ENCODE peak calls at places on chromosomes 6 and 20, in six cellular contexts. U is psoas muscle, X is breast epithelium, N is H9, D is choroid plexus epithelial cell, E is activated B cell treated with CpG ODN at 0.5 μM for 24 hours. V is an unnamed sample.

GRCh38 chr20:16125810-16126209 is 447.4 kb downstream of the KIF16B start:
- DNase-seq in U (no peak), X (no peak), N (no peak), D (no peak), E (no peak), V (no peak)

GRCh38 chr6:108200631-108201030 is 34.8 kb downstream of the NR2E1 start:
- DNase-seq in U (no peak), X (no peak), N (no peak), D (peak), E (no peak), V (no peak)

GRCh38 chr6:169661357-169661756 is 40.5 kb downstream of the WDR27 start:
- DNase-seq in U (no peak), X (no peak), N (no peak), D (no peak), E (no peak), V (no peak)

GRCh38 chr6:40774932-40775331 is 187.8 kb upstream of the LRFN2 start:
- DNase-seq in U (no peak), X (no peak), N (no peak), D (peak), E (no peak), V (no peak)

GRCh38 chr6:98039443-98039842 is 756.4 kb upstream of the MMS22L start:
- DNase-seq in U (no peak), X (no peak), N (peak), D (no peak), E (no peak), V (no peak)

GRCh38 chr20:6533828-6534388 is 233.6 kb upstream of the BMP2 start:
- DNase-seq in U (no peak), X (no peak), N (no peak), D (peak), E (no peak), V (no peak)

GRCh38 chr20:62661647-62662046 is 19.3 kb downstream of the SLCO4A1 start:
- DNase-seq in U (no peak), X (no peak), N (no peak), D (no peak), E (no peak), V (no peak)

GRCh38 chr20:36614781-36615557 is 9.4 kb downstream of the RAB5IF start:
- DNase-seq in U (no peak), X (no peak), N (no peak), D (peak), E (no peak), V (no peak)

GRCh38 chr20:58511364-58511763 is 3.8 kb downstream of the APCDD1L start:
- DNase-seq in U (no peak), X (no peak), N (no peak), D (peak), E (no peak), V (no peak)

GRCh38 chr20:3997446-3997845 is 17.9 kb downstream of the RNF24 start:
- DNase-seq in U (no peak), X (no peak), N (no peak), D (no peak), E (no peak), V (no peak)

GRCh38 chr6:138105880-138106664 is 1.1 kb downstream of the PERP start:
- DNase-seq in U (no peak), X (no peak), N (peak), D (peak), E (no peak), V (no peak)

GRCh38 chr20:53857723-53858236 is 212.6 kb downstream of the BCAS1 start:
- DNase-seq in U (no peak), X (no peak), N (peak), D (no peak), E (no peak), V (no peak)

GRCh38 chr20:63699466-63700198 is 3.2 kb downstream of the TNFRSF6B start:
- DNase-seq in U (peak), X (no peak), N (peak), D (no peak), E (no peak), V (no peak)

GRCh38 chr20:57392512-57393271 is 1.5 kb downstream of the RBM38 start:
- DNase-seq in U (peak), X (no peak), N (no peak), D (no peak), E (peak), V (peak)

GRCh38 chr6:118594877-118595276 is 46.8 kb downstream of the PLN start:
- DNase-seq in U (no peak), X (no peak), N (no peak), D (no peak), E (no peak), V (no peak)

GRCh38 chr20:41135888-41136243 is 1.5 kb upstream of the PLCG1 start:
- DNase-seq in U (no peak), X (no peak), N (no peak), D (no peak), E (no peak), V (no peak)

GRCh38 chr6:38396209-38396608 is 243.5 kb downstream of the BTBD9 start:
- DNase-seq in U (no peak), X (no peak), N (no peak), D (no peak), E (no peak), V (no peak)

DNA sequence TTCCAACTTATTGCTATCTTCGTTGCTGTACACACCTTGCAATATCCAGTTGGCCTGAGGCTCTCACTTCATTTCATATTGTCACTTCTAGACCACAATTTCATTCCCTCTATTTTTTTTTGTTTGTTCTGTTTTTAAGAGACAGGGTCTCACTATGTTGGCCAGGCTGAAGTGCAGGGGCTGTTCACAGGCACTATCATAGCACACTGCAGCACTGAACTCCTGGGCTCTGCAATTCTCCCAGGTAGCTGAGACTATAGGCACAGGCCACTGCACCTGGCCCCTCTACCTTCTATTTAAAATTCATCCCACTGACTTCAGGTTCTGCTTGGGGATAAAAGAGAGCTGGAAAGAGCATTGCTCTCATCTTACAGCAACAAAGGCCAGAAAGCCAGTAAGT is 4.7 kb upstream of the LINC00237 start:
- DNase-seq in U (no peak), X (no peak), N (no peak), D (no peak), E (no peak), V (no peak)
- TF ChIP-seq CTCF in U (no peak), X (no peak), N (no peak), D (no peak), E (no peak), V (no peak)

DNA sequence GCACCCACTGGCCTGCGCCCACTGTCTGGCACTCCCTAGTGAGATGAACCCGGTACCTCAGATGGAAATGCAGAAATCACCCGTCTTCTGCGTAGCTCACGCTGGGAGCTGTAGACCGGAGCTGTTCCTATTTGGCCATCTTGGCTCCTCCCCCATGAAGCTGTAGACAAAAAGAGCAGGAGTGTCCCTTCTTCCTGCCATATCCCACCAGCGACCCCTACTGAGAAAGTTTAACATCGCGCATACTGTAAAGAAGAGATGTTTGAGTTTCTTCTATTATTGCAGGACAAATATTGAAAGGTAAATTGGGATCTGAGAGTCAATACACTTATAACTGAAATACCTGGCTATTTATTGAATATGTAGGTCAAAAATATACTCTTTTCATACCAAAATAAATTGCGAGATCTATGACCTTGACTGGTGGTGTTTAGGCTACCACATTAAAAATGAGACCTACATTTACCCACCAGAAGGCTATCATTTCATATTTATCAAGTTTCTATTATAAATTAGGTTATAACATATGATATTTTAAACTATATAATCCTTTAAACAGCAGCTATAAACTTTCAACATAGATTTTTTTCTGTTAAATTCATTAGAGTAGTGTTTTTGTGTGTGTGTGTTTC is 586.3 kb downstream of the HTR1B start:
- DNase-seq in U (no peak), X (no peak), N (peak), D (peak), E (no peak), V (no peak)
- TF ChIP-seq CTCF in U (no peak), X (no peak), N (peak), D (peak), E (no peak), V (no peak)

GRCh38 chr20:31494131-31494530 is 19.0 kb downstream of the REM1 start:
- DNase-seq in U (no peak), X (no peak), N (peak), D (peak), E (no peak), V (no peak)
- TF ChIP-seq CTCF in U (no peak), X (no peak), N (peak), D (peak), E (no peak), V (no peak)

GRCh38 chr20:31698243-31698802 is 24.3 kb downstream of the BCL2L1 start:
- DNase-seq in U (no peak), X (no peak), N (no peak), D (no peak), E (no peak), V (no peak)
- TF ChIP-seq CTCF in U (no peak), X (no peak), N (no peak), D (no peak), E (no peak), V (no peak)

DNA sequence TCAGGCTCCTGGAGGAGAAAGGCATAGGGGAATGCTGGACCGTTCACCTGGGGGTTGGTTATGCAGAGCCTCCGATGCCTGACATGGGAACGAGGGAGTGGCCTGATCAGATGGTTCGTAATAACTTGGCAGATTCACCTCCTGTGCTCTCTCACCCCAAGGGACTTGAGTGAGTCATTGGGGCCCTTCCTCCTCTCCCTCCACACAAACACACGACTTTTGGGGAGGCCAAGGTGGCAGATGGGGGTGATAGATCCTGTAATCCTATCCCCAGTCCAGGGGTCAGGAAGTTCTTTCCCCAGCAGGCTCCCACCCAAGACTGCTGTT is 45.6 kb upstream of the ARFGEF2 start:
- DNase-seq in U (no peak), X (peak), N (no peak), D (peak), E (peak), V (no peak)
- TF ChIP-seq CTCF in U (no peak), X (no peak), N (no peak), D (no peak), E (no peak), V (no peak)